ENCODE peak calls at places on chromosomes 2 and 18, in eight cellular contexts. One of them, this sample, is unnamed.

GRCh38 chr2:32864761-32865160 is 82.0 kb upstream of the LTBP1 start:
- DNase-seq in HFFc6: peak
- DNase-seq in SIG-M5: no peak
- DNase-seq in GM20000: no peak
- DNase-seq in NCI-H510A: no peak
- DNase-seq in left cardiac atrium: no peak
- DNase-seq in astrocyte of the hippocampus: peak
- DNase-seq in cerebellum: no peak
- DNase-seq in this sample: no peak

GRCh38 chr18:57437782-57438668 is 2.9 kb downstream of the ONECUT2 start:
- DNase-seq in left cardiac atrium: peak
- DNase-seq in GM20000: peak
- DNase-seq in HFFc6: peak
- DNase-seq in astrocyte of the hippocampus: peak
- DNase-seq in cerebellum: peak
- DNase-seq in SIG-M5: peak
- DNase-seq in NCI-H510A: peak
- DNase-seq in this sample: peak

GRCh38 chr2:147623328-147623727 is 221.5 kb upstream of the ACVR2A start:
- DNase-seq in NCI-H510A: no peak
- DNase-seq in astrocyte of the hippocampus: no peak
- DNase-seq in left cardiac atrium: no peak
- DNase-seq in GM20000: peak
- DNase-seq in HFFc6: no peak
- DNase-seq in cerebellum: no peak
- DNase-seq in SIG-M5: no peak
- DNase-seq in this sample: peak

GRCh38 chr2:28721601-28722191 is 29.9 kb upstream of the PPP1CB start:
- DNase-seq in left cardiac atrium: no peak
- DNase-seq in SIG-M5: no peak
- DNase-seq in cerebellum: no peak
- DNase-seq in NCI-H510A: no peak
- DNase-seq in HFFc6: no peak
- DNase-seq in GM20000: no peak
- DNase-seq in astrocyte of the hippocampus: no peak
- DNase-seq in this sample: no peak

GRCh38 chr2:176931588-176932563 is 280.7 kb upstream of the HNRNPA3 start:
- DNase-seq in SIG-M5: no peak
- DNase-seq in GM20000: peak
- DNase-seq in NCI-H510A: no peak
- DNase-seq in astrocyte of the hippocampus: peak
- DNase-seq in left cardiac atrium: no peak
- DNase-seq in cerebellum: no peak
- DNase-seq in HFFc6: peak
- DNase-seq in this sample: peak

GRCh38 chr2:230713331-230714121 is 884 bp downstream of the CAB39 start:
- DNase-seq in NCI-H510A: no peak
- DNase-seq in SIG-M5: peak
- DNase-seq in astrocyte of the hippocampus: peak
- DNase-seq in GM20000: peak
- DNase-seq in left cardiac atrium: peak
- DNase-seq in HFFc6: no peak
- DNase-seq in cerebellum: peak
- DNase-seq in this sample: peak

GRCh38 chr2:196238836-196239380 is 67.5 kb upstream of the STK17B start:
- DNase-seq in HFFc6: no peak
- DNase-seq in SIG-M5: no peak
- DNase-seq in GM20000: no peak
- DNase-seq in astrocyte of the hippocampus: peak
- DNase-seq in cerebellum: no peak
- DNase-seq in NCI-H510A: no peak
- DNase-seq in left cardiac atrium: no peak
- DNase-seq in this sample: no peak

GRCh38 chr2:584863-585823 is 92.1 kb downstream of the TMEM18 start:
- DNase-seq in GM20000: no peak
- DNase-seq in SIG-M5: no peak
- DNase-seq in cerebellum: no peak
- DNase-seq in NCI-H510A: no peak
- DNase-seq in HFFc6: no peak
- DNase-seq in left cardiac atrium: no peak
- DNase-seq in astrocyte of the hippocampus: peak
- DNase-seq in this sample: no peak

GRCh38 chr2:25341753-25342371 is at the start of gene DNMT3A:
- DNase-seq in GM20000: peak
- DNase-seq in NCI-H510A: peak
- DNase-seq in cerebellum: peak
- DNase-seq in left cardiac atrium: peak
- DNase-seq in HFFc6: no peak
- DNase-seq in SIG-M5: no peak
- DNase-seq in astrocyte of the hippocampus: peak
- DNase-seq in this sample: peak

GRCh38 chr2:172223601-172224054 is 120.9 kb upstream of the DLX2 start:
- DNase-seq in GM20000: no peak
- DNase-seq in left cardiac atrium: no peak
- DNase-seq in SIG-M5: no peak
- DNase-seq in cerebellum: no peak
- DNase-seq in HFFc6: no peak
- DNase-seq in NCI-H510A: no peak
- DNase-seq in astrocyte of the hippocampus: no peak
- DNase-seq in this sample: no peak

GRCh38 chr2:238286551-238286950 is 1.9 kb downstream of the PER2 start:
- DNase-seq in astrocyte of the hippocampus: peak
- DNase-seq in left cardiac atrium: peak
- DNase-seq in NCI-H510A: no peak
- DNase-seq in cerebellum: no peak
- DNase-seq in GM20000: no peak
- DNase-seq in SIG-M5: peak
- DNase-seq in HFFc6: peak
- DNase-seq in this sample: no peak

GRCh38 chr2:181810823-181811695 is 80.5 kb upstream of the ITPRID2 start:
- DNase-seq in GM20000: no peak
- DNase-seq in NCI-H510A: no peak
- DNase-seq in left cardiac atrium: peak
- DNase-seq in HFFc6: peak
- DNase-seq in cerebellum: no peak
- DNase-seq in astrocyte of the hippocampus: peak
- DNase-seq in SIG-M5: no peak
- DNase-seq in this sample: no peak

GRCh38 chr18:46321954-46322353 is 217.8 kb downstream of the HAUS1 start:
- DNase-seq in left cardiac atrium: no peak
- DNase-seq in HFFc6: no peak
- DNase-seq in GM20000: no peak
- DNase-seq in NCI-H510A: no peak
- DNase-seq in cerebellum: no peak
- DNase-seq in astrocyte of the hippocampus: no peak
- DNase-seq in SIG-M5: no peak
- DNase-seq in this sample: no peak

GRCh38 chr2:96389728-96390127 is 54.2 kb downstream of the NCAPH start:
- DNase-seq in SIG-M5: no peak
- DNase-seq in NCI-H510A: no peak
- DNase-seq in astrocyte of the hippocampus: no peak
- DNase-seq in left cardiac atrium: no peak
- DNase-seq in cerebellum: no peak
- DNase-seq in GM20000: no peak
- DNase-seq in HFFc6: no peak
- DNase-seq in this sample: no peak

GRCh38 chr2:217993055-217993645 is 9.6 kb downstream of the TNS1 start:
- DNase-seq in cerebellum: no peak
- DNase-seq in GM20000: no peak
- DNase-seq in HFFc6: peak
- DNase-seq in SIG-M5: no peak
- DNase-seq in NCI-H510A: no peak
- DNase-seq in left cardiac atrium: no peak
- DNase-seq in astrocyte of the hippocampus: no peak
- DNase-seq in this sample: no peak

GRCh38 chr2:63099032-63099431 is 48.4 kb downstream of the OTX1 start:
- DNase-seq in NCI-H510A: no peak
- DNase-seq in astrocyte of the hippocampus: no peak
- DNase-seq in HFFc6: no peak
- DNase-seq in SIG-M5: no peak
- DNase-seq in left cardiac atrium: no peak
- DNase-seq in cerebellum: no peak
- DNase-seq in GM20000: no peak
- DNase-seq in this sample: no peak

GRCh38 chr2:48148841-48149240 is 242.5 kb upstream of the FBXO11 start:
- DNase-seq in left cardiac atrium: no peak
- DNase-seq in SIG-M5: no peak
- DNase-seq in HFFc6: no peak
- DNase-seq in GM20000: no peak
- DNase-seq in astrocyte of the hippocampus: no peak
- DNase-seq in NCI-H510A: no peak
- DNase-seq in cerebellum: no peak
- DNase-seq in this sample: no peak

GRCh38 chr2:120436460-120436739 is 90.5 kb downstream of the INHBB start:
- DNase-seq in left cardiac atrium: no peak
- DNase-seq in GM20000: no peak
- DNase-seq in HFFc6: no peak
- DNase-seq in astrocyte of the hippocampus: no peak
- DNase-seq in cerebellum: no peak
- DNase-seq in NCI-H510A: no peak
- DNase-seq in SIG-M5: no peak
- DNase-seq in this sample: no peak

GRCh38 chr2:235343156-235343774 is 150.6 kb upstream of the AGAP1 start:
- DNase-seq in SIG-M5: no peak
- DNase-seq in left cardiac atrium: no peak
- DNase-seq in NCI-H510A: no peak
- DNase-seq in cerebellum: no peak
- DNase-seq in astrocyte of the hippocampus: no peak
- DNase-seq in GM20000: no peak
- DNase-seq in HFFc6: no peak
- DNase-seq in this sample: no peak

GRCh38 chr18:11947214-11948119 is 33.8 kb upstream of the IMPA2 start:
- DNase-seq in NCI-H510A: peak
- DNase-seq in SIG-M5: peak
- DNase-seq in GM20000: peak
- DNase-seq in HFFc6: peak
- DNase-seq in astrocyte of the hippocampus: peak
- DNase-seq in left cardiac atrium: peak
- DNase-seq in cerebellum: peak
- DNase-seq in this sample: peak

GRCh38 chr2:32235315-32235714 is 29.4 kb downstream of the NLRC4 start:
- DNase-seq in left cardiac atrium: no peak
- DNase-seq in SIG-M5: no peak
- DNase-seq in NCI-H510A: no peak
- DNase-seq in GM20000: no peak
- DNase-seq in cerebellum: no peak
- DNase-seq in astrocyte of the hippocampus: peak
- DNase-seq in HFFc6: no peak
- DNase-seq in this sample: no peak

GRCh38 chr2:43041661-43042360 is 184.6 kb downstream of the ZFP36L2 start:
- DNase-seq in NCI-H510A: no peak
- DNase-seq in astrocyte of the hippocampus: peak
- DNase-seq in HFFc6: peak
- DNase-seq in left cardiac atrium: no peak
- DNase-seq in GM20000: no peak
- DNase-seq in cerebellum: no peak
- DNase-seq in SIG-M5: no peak
- DNase-seq in this sample: no peak

GRCh38 chr2:205768341-205768740 is 86.0 kb downstream of the NRP2 start:
- DNase-seq in SIG-M5: no peak
- DNase-seq in GM20000: no peak
- DNase-seq in NCI-H510A: peak
- DNase-seq in HFFc6: no peak
- DNase-seq in astrocyte of the hippocampus: no peak
- DNase-seq in left cardiac atrium: no peak
- DNase-seq in cerebellum: no peak
- DNase-seq in this sample: no peak

GRCh38 chr2:60260646-60261296 is 292.7 kb downstream of the BCL11A start:
- DNase-seq in NCI-H510A: no peak
- DNase-seq in HFFc6: no peak
- DNase-seq in GM20000: no peak
- DNase-seq in SIG-M5: no peak
- DNase-seq in cerebellum: no peak
- DNase-seq in left cardiac atrium: peak
- DNase-seq in astrocyte of the hippocampus: peak
- DNase-seq in this sample: no peak

GRCh38 chr2:162480067-162480466 is 136.1 kb downstream of the GCA start:
- DNase-seq in left cardiac atrium: no peak
- DNase-seq in NCI-H510A: no peak
- DNase-seq in cerebellum: no peak
- DNase-seq in SIG-M5: no peak
- DNase-seq in HFFc6: no peak
- DNase-seq in GM20000: no peak
- DNase-seq in astrocyte of the hippocampus: peak
- DNase-seq in this sample: no peak

GRCh38 chr2:7907041-7907440 is 774.8 kb upstream of the ID2 start:
- DNase-seq in astrocyte of the hippocampus: no peak
- DNase-seq in HFFc6: no peak
- DNase-seq in GM20000: no peak
- DNase-seq in left cardiac atrium: no peak
- DNase-seq in SIG-M5: no peak
- DNase-seq in cerebellum: no peak
- DNase-seq in NCI-H510A: no peak
- DNase-seq in this sample: no peak

GRCh38 chr2:209663149-209663548 is 108.5 kb upstream of the UNC80 start:
- DNase-seq in astrocyte of the hippocampus: peak
- DNase-seq in GM20000: no peak
- DNase-seq in cerebellum: peak
- DNase-seq in left cardiac atrium: no peak
- DNase-seq in SIG-M5: no peak
- DNase-seq in HFFc6: peak
- DNase-seq in NCI-H510A: no peak
- DNase-seq in this sample: no peak

GRCh38 chr2:240922234-240922981 is 16.3 kb downstream of the CROCC2 start:
- DNase-seq in SIG-M5: no peak
- DNase-seq in HFFc6: no peak
- DNase-seq in left cardiac atrium: no peak
- DNase-seq in GM20000: no peak
- DNase-seq in cerebellum: no peak
- DNase-seq in NCI-H510A: no peak
- DNase-seq in astrocyte of the hippocampus: no peak
- DNase-seq in this sample: no peak

GRCh38 chr2:45380131-45380836 is 230.8 kb downstream of the SRBD1 start:
- DNase-seq in left cardiac atrium: no peak
- DNase-seq in HFFc6: peak
- DNase-seq in GM20000: no peak
- DNase-seq in cerebellum: no peak
- DNase-seq in SIG-M5: no peak
- DNase-seq in astrocyte of the hippocampus: peak
- DNase-seq in NCI-H510A: no peak
- DNase-seq in this sample: no peak